ENCODE peak calls at places on chromosomes 2 and 18, in seven cellular contexts. C is IMR-90, N is mesendoderm, T is neuronal stem cell, Z is H9, X is H1, L is trophoblast cell. M is an unnamed sample.

GRCh38 chr2:239194731-239195317 is 206.0 kb downstream of the HDAC4 start:
- DNase-seq in C (no peak), N (no peak), T (no peak), Z (peak), X (peak), L (no peak), M (no peak)

GRCh38 chr2:216546646-216547403 is 48.2 kb downstream of the RPL37A start:
- DNase-seq in C (peak), N (no peak), T (no peak), Z (no peak), X (no peak), L (no peak), M (no peak)

GRCh38 chr18:62175521-62175920 is 11.3 kb downstream of the PIGN start:
- DNase-seq in C (peak), N (no peak), T (no peak), Z (no peak), X (no peak), L (no peak), M (no peak)

GRCh38 chr18:63817441-63818051 is 42.3 kb downstream of the SERPINB7 start:
- DNase-seq in C (peak), N (no peak), T (no peak), Z (no peak), X (no peak), L (peak), M (no peak)

GRCh38 chr2:190889175-190889943 is 8.7 kb downstream of the GLS start:
- DNase-seq in C (no peak), N (no peak), T (no peak), Z (no peak), X (no peak), L (no peak), M (no peak)

GRCh38 chr2:74430502-74430901 is 9.0 kb downstream of the WDR54 start:
- DNase-seq in C (no peak), N (no peak), T (no peak), Z (no peak), X (no peak), L (no peak), M (no peak)

GRCh38 chr2:33241072-33241471 is 235.4 kb upstream of the RASGRP3 start:
- DNase-seq in C (no peak), N (no peak), T (no peak), Z (no peak), X (no peak), L (no peak), M (no peak)

GRCh38 chr18:76390452-76391035 is 104.5 kb downstream of the ZNF516 start:
- DNase-seq in C (no peak), N (no peak), T (no peak), Z (no peak), X (no peak), L (no peak), M (no peak)

GRCh38 chr18:4058179-4058578 is 396.9 kb downstream of the DLGAP1 start:
- DNase-seq in C (no peak), N (no peak), T (no peak), Z (no peak), X (no peak), L (no peak), M (no peak)

GRCh38 chr2:231399853-231400667 is 4.5 kb downstream of the B3GNT7 start:
- DNase-seq in C (no peak), N (no peak), T (no peak), Z (no peak), X (peak), L (peak), M (no peak)

GRCh38 chr2:136106505-136106904 is 11.4 kb downstream of the CXCR4 start:
- DNase-seq in C (no peak), N (no peak), T (no peak), Z (no peak), X (no peak), L (no peak), M (no peak)

GRCh38 chr2:45821558-45822271 is 170.2 kb downstream of the PRKCE start:
- DNase-seq in C (peak), N (no peak), T (no peak), Z (no peak), X (no peak), L (no peak), M (peak)

GRCh38 chr2:121298476-121298875 is 13.5 kb upstream of the TFCP2L1 start:
- DNase-seq in C (no peak), N (no peak), T (no peak), Z (no peak), X (no peak), L (no peak), M (no peak)

GRCh38 chr2:13536941-13537340 is 820.2 kb downstream of the TRIB2 start:
- DNase-seq in C (no peak), N (no peak), T (no peak), Z (no peak), X (no peak), L (no peak), M (no peak)

GRCh38 chr2:150477347-150477746 is 10.1 kb downstream of the RND3 start:
- DNase-seq in C (peak), N (peak), T (no peak), Z (no peak), X (no peak), L (no peak), M (peak)
- H2BK120ac ChIP-seq in C (no peak), N (no peak), T (no peak), Z (no peak), X (no peak), L (no peak), M (no peak)

DNA sequence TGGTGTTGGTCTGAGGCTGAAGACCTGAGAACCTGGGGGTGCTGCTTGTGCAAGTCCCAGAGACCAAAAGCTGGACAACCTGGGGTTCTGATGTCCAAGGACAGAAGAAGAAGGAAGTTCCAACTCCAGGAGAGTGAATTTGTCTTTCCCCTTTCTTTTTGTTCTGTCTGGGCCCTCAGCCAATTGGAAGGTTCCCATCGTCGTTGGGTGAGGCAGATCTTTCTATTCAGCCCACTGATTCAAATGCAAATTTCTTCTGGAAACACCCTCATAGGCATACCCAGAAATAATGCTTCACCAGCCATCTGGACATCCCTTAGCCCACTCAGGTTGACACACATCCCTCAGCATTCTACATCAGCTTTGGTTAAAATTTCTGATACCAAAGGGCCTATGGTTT is 156.5 kb downstream of the SP3 start:
- DNase-seq in C (no peak), N (no peak), T (no peak), Z (no peak), X (peak), L (no peak), M (no peak)
- H2BK120ac ChIP-seq in C (no peak), N (no peak), T (no peak), Z (no peak), X (no peak), L (no peak), M (no peak)

GRCh38 chr2:182117203-182117602 is 131.6 kb downstream of the PPP1R1C start:
- DNase-seq in C (peak), N (no peak), T (no peak), Z (no peak), X (no peak), L (no peak), M (no peak)
- H2BK120ac ChIP-seq in C (no peak), N (no peak), T (no peak), Z (no peak), X (no peak), L (no peak), M (no peak)

DNA sequence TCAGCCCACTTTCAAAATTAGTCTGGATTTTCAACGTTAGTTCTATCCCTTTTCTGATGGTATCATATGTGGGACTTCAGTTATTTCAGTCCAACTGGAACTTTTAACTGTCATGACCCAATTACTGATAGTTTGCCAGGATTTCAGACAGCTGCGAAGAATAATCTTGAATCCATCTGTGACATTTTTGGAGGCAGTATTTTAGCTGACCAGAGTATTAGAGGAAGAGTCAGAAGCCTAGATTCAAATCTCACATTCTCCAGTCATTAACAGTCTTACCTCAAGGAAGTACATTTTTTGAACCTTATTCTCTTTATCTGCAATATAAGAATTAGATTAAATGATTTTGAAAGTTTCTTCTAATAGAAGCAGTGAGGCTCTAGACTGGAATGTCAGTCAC is 81.3 kb downstream of the PTRHD1 start:
- DNase-seq in C (no peak), N (no peak), T (no peak), Z (no peak), X (no peak), L (peak), M (no peak)
- H2BK120ac ChIP-seq in C (no peak), N (no peak), T (no peak), Z (no peak), X (no peak), L (no peak), M (no peak)

GRCh38 chr2:7607774-7608173 is 690.6 kb downstream of the RNF144A start:
- DNase-seq in C (no peak), N (no peak), T (no peak), Z (no peak), X (no peak), L (no peak), M (no peak)

GRCh38 chr2:7604456-7604855 is 687.2 kb downstream of the RNF144A start:
- DNase-seq in C (no peak), N (no peak), T (no peak), Z (no peak), X (no peak), L (no peak), M (no peak)

GRCh38 chr2:7598402-7598801 is 681.2 kb downstream of the RNF144A start:
- DNase-seq in C (no peak), N (no peak), T (no peak), Z (no peak), X (no peak), L (no peak), M (no peak)

GRCh38 chr2:7599462-7600258 is 682.4 kb downstream of the RNF144A start:
- DNase-seq in C (no peak), N (no peak), T (no peak), Z (no peak), X (no peak), L (no peak), M (no peak)

GRCh38 chr2:7601990-7602389 is 684.8 kb downstream of the RNF144A start:
- DNase-seq in C (no peak), N (no peak), T (no peak), Z (no peak), X (no peak), L (no peak), M (no peak)
- H2BK120ac ChIP-seq in C (no peak), N (no peak), T (no peak), Z (no peak), X (no peak), L (no peak), M (no peak)